ENCODE peak calls at places on chromosome 3, in four cellular contexts. R, B, P and T are unnamed samples.

GRCh38 chr3:85533586-85533985 is 574.8 kb downstream of the CADM2 start:
- DNase-seq in R (no peak), B (no peak), P (no peak), T (no peak)

GRCh38 chr3:46297658-46298423 is 55.6 kb downstream of the CCR3 start:
- DNase-seq in R (no peak), B (no peak), P (no peak), T (no peak)

GRCh38 chr3:151838574-151839312 is 24.8 kb downstream of the AADAC start:
- DNase-seq in R (no peak), B (peak), P (peak), T (peak)

GRCh38 chr3:87548271-87548670 is 271.9 kb upstream of the POU1F1 start:
- DNase-seq in R (no peak), B (no peak), P (no peak), T (no peak)

GRCh38 chr3:186138272-186138981 is 29.5 kb upstream of the ETV5 start:
- DNase-seq in R (no peak), B (no peak), P (peak), T (no peak)

GRCh38 chr3:45962033-45962432 is 18.8 kb downstream of the CXCR6 start:
- DNase-seq in R (no peak), B (no peak), P (no peak), T (no peak)

GRCh38 chr3:188274249-188274915 is 120.4 kb downstream of the LPP start:
- DNase-seq in R (no peak), B (no peak), P (peak), T (peak)

GRCh38 chr3:186042521-186043202 is 66.2 kb downstream of the ETV5 start:
- DNase-seq in R (no peak), B (no peak), P (no peak), T (no peak)

GRCh38 chr3:55634345-55634744 is 147.2 kb upstream of the WNT5A start:
- DNase-seq in R (no peak), B (no peak), P (no peak), T (no peak)

DNA sequence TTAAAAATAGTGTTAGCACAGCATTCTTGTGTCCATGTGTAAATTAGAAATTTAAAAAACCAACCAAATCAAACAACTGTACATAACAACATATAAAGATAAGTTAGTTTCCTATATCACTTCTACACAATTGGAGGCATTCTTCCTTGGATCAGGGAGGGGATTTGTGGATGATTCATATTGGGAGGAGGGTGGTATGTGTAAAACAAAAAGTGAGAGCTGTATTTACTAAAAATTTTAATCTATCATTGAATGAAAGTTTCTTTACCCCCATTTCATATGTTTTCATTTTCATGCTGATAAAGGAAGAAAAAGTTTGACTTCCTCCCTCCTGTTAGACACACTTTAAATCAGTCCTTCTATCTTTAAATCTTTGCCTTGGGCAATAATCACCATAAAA is 325.0 kb downstream of the SATB1 start:
- DNase-seq in R (no peak), B (no peak), P (peak), T (peak)
- H3K4me3 ChIP-seq in R (no peak), B (no peak), P (no peak), T (no peak)

GRCh38 chr3:176359211-176359610 is 838.1 kb downstream of the TBL1XR1 start:
- DNase-seq in R (no peak), B (no peak), P (no peak), T (no peak)
- TF ChIP-seq CTCF in R (no peak), B (peak), P (no peak), T (no peak)

GRCh38 chr3:115062009-115062408 is 85.1 kb downstream of the ZBTB20 start:
- DNase-seq in R (no peak), B (no peak), P (no peak), T (no peak)

DNA sequence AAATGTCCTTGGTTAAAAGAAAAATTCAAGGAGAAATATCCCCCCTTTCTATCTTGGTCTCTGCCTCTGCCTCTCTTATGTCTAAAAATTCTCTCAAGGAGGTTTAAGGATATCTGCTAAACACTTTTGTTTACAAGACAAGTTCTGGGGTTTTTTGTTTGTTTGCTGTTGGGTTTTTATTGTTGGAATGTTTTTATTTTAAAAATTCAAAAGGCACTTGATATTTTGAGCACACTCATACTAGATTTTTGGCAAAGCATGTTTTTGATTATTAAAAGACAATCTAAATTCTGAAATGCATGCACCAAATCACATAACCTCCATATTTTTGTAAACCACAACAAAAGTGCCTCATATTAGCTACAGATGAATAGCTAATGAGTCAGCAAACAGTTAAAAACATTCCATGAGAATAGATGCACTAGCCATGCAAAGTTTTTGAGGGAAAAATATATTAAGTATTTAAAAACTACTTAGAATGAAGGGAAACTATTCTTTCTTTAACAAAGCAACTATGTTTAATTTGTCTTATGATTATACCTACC is 84.6 kb downstream of the ZBTB20 start:
- DNase-seq in R (no peak), B (peak), P (peak), T (peak)
- H3K4me3 ChIP-seq in R (no peak), B (no peak), P (no peak), T (no peak)

GRCh38 chr3:57179580-57180410 is 14.6 kb upstream of the IL17RD start:
- DNase-seq in R (no peak), B (no peak), P (peak), T (peak)
- TF ChIP-seq CTCF in R (no peak), B (peak), P (peak), T (peak)

GRCh38 chr3:197961582-197961945 is 1.5 kb downstream of the LMLN start:
- DNase-seq in R (no peak), B (no peak), P (no peak), T (no peak)
- H3K4me3 ChIP-seq in R (no peak), B (no peak), P (no peak), T (no peak)

GRCh38 chr3:78644847-78645246 is 1123.0 kb downstream of the ROBO1 start:
- DNase-seq in R (no peak), B (no peak), P (no peak), T (no peak)
- TF ChIP-seq CTCF in R (no peak), B (no peak), P (no peak), T (no peak)

GRCh38 chr3:181698263-181698944 is 13.3 kb upstream of the SOX2 start:
- DNase-seq in R (no peak), B (no peak), P (no peak), T (no peak)

GRCh38 chr3:181699171-181699903 is 12.4 kb upstream of the SOX2 start:
- DNase-seq in R (no peak), B (no peak), P (no peak), T (no peak)

GRCh38 chr3:181696641-181697230 is 15.0 kb upstream of the SOX2 start:
- DNase-seq in R (no peak), B (no peak), P (no peak), T (no peak)

GRCh38 chr3:181703701-181704420 is 7.9 kb upstream of the SOX2 start:
- DNase-seq in R (no peak), B (no peak), P (no peak), T (no peak)

DNA sequence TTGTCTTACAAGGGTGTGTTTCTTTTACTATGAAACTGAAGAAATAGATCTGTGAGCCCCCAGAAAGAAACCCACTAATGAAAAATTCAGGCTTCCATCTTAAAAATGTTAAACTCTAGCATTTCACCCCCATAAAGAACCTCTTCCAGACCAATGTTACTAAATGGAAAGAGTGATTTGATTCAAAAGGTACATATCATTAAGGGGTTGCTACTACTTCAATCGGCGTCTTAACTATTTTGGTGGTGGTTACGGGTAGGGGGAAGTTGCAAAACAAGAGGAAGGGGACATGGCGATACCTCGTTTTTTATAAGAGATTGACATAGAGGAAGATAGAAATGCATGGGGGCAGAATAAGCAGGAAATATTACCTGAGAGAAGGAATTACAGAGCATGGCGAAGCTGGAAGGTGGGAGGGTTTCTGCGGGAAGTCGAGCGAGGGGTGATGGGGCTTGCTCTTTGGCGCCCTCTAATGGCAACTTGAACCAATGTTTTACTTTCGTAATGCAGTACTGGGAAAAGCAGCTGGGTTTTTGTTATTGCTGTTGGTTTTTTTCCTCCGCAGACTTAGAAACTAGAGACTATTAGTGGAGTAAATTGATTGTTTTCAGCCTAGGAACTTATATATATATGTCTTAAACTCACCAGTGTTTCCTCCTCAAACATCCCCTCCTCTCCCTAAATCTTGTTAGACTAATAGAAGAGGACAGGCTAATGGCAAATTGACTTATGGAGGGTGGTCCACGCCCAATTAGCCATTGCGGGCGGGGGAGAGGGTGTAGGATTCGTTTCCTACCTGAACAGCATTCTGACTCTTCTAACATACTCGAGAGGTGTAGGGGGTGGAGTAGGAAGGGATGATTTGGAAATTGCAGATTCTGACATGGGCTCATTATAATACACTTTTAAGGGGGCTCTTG is 11.3 kb upstream of the SOX2 start:
- DNase-seq in R (no peak), B (peak), P (peak), T (peak)
- H3K4me3 ChIP-seq in R (no peak), B (no peak), P (peak), T (no peak)

DNA sequence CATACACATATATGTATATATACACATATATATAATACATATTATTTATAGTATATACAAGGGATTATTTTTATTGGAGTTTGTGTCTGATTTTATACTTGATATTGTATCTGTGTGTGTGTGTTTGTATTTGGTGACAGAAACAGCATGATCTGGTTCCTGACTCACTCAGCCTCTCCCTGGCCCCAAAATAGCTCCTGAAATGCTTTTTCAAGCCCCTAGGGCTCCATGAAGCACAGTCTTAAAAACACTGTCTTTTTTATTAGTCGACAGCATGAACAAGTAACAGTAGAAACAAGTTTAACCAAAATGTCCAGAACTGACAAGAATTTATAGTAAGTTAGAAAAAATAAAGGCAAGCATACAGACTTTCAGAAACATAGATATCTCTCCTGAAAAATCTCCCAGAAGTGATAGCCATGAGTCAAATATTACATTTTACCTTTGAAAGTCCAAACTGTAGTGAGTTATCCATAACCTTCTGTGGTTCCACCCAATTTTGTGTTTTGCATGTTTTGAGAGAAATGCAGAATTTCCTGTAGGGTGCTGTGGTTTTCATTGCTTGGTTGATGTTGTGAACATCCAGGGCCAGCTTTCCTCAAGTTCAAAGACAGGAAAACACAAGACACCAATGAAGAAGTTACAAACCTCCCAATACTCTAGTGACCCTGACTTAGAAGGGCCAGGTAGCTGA is 98.5 kb upstream of the CCDC80 start:
- DNase-seq in R (no peak), B (no peak), P (peak), T (peak)
- TF ChIP-seq CTCF in R (no peak), B (no peak), P (peak), T (no peak)